ENCODE peak calls at places on chromosomes 3 and 15, in six cellular contexts. J is HCT116, C is BJ, X is psoas muscle, V is heart right ventricle, F is adrenal gland. L is an unnamed sample.

GRCh38 chr3:23017800-23018199 is 185.3 kb upstream of the UBE2E2 start:
- DNase-seq in J (no peak), F (no peak), C (no peak), X (no peak), V (no peak), L (no peak)

GRCh38 chr3:45958333-45958791 is 15.1 kb downstream of the CXCR6 start:
- DNase-seq in F (no peak), V (no peak), C (peak), J (no peak), X (peak), L (no peak)

GRCh38 chr3:331881-332280 is 135.3 kb downstream of the CHL1 start:
- DNase-seq in F (no peak), V (no peak), X (no peak), J (no peak), C (no peak), L (no peak)

GRCh38 chr15:90211440-90212168 is 10.5 kb downstream of the SEMA4B start:
- DNase-seq in X (no peak), C (no peak), F (no peak), J (peak), V (no peak), L (no peak)

GRCh38 chr15:90219421-90220141 is 14.2 kb downstream of the CIB1 start:
- DNase-seq in V (no peak), F (peak), C (no peak), X (peak), J (no peak), L (no peak)

GRCh38 chr3:100957407-100958100 is 35.7 kb downstream of the ABI3BP start:
- DNase-seq in F (no peak), X (no peak), C (peak), J (no peak), V (no peak), L (no peak)

GRCh38 chr15:25237291-25237978 is 201.4 kb downstream of the UBE3A start:
- DNase-seq in V (no peak), C (no peak), X (peak), F (no peak), J (no peak), L (no peak)

GRCh38 chr3:44584646-44585501 is at the start of gene ZNF660:
- DNase-seq in V (peak), J (no peak), X (peak), F (peak), C (no peak), L (peak)

GRCh38 chr3:178658694-178659315 is 122.6 kb downstream of the KCNMB2 start:
- DNase-seq in F (no peak), V (no peak), C (no peak), X (no peak), J (no peak), L (no peak)

GRCh38 chr3:76044601-76045600 is 259.6 kb upstream of the ZNF717 start:
- DNase-seq in X (no peak), C (no peak), F (peak), J (no peak), V (no peak), L (peak)

GRCh38 chr3:111851511-111851954 is 7.5 kb upstream of the PHLDB2 start:
- DNase-seq in V (no peak), F (peak), J (peak), C (peak), X (no peak), L (no peak)

GRCh38 chr3:50388021-50388719 is 28.8 kb upstream of the TMEM115 start:
- DNase-seq in X (no peak), C (no peak), V (no peak), F (no peak), J (no peak), L (no peak)

GRCh38 chr3:11211531-11212300 is 57.4 kb downstream of the HRH1 start:
- DNase-seq in V (no peak), C (no peak), F (no peak), J (no peak), X (no peak), L (no peak)

GRCh38 chr15:78420220-78420619 is 17.8 kb upstream of the IREB2 start:
- DNase-seq in C (no peak), J (no peak), V (no peak), X (no peak), F (no peak), L (no peak)

GRCh38 chr3:13559751-13560540 is 11.0 kb downstream of the FBLN2 start:
- DNase-seq in C (no peak), J (no peak), V (peak), F (no peak), X (peak), L (peak)

GRCh38 chr3:152174876-152175575 is 93.7 kb upstream of the MBNL1 start:
- DNase-seq in J (no peak), X (no peak), V (no peak), F (no peak), C (no peak), L (no peak)

GRCh38 chr3:48930590-48930989 is 11.9 kb downstream of the ARIH2 start:
- DNase-seq in C (no peak), F (no peak), J (no peak), X (no peak), V (no peak), L (no peak)

GRCh38 chr15:24954783-24955548 is at the start of the genes SNRPN and SNURF:
- DNase-seq in J (no peak), F (peak), V (peak), C (no peak), X (peak), L (peak)

GRCh38 chr15:49686626-49687025 is 65.8 kb downstream of the DTWD1 start:
- DNase-seq in F (no peak), V (no peak), C (no peak), X (no peak), J (no peak), L (no peak)

GRCh38 chr15:35054380-35054779 is 30.7 kb downstream of the NANOGP8 start:
- DNase-seq in X (no peak), C (no peak), F (no peak), J (no peak), V (no peak), L (no peak)

GRCh38 chr3:5187152-5187919 is at the start of gene EDEM1:
- DNase-seq in V (peak), F (peak), C (peak), X (peak), J (peak), L (peak)

GRCh38 chr3:184562875-184563568 is 1.4 kb downstream of the EPHB3 start:
- DNase-seq in C (no peak), J (no peak), V (no peak), F (no peak), X (no peak), L (no peak)

GRCh38 chr3:30124435-30125390 is 481.7 kb upstream of the TGFBR2 start:
- DNase-seq in C (no peak), J (no peak), V (peak), X (no peak), F (peak), L (peak)

GRCh38 chr3:111874177-111874820 is 15.2 kb downstream of the PHLDB2 start:
- DNase-seq in F (peak), C (no peak), V (no peak), X (no peak), J (peak), L (no peak)

GRCh38 chr15:74752486-74753395 is 4.1 kb downstream of the CYP1A2 start:
- DNase-seq in V (no peak), F (no peak), X (no peak), J (no peak), C (peak), L (no peak)

GRCh38 chr3:10242182-10243065 is 5.8 kb upstream of the TATDN2 start:
- DNase-seq in X (no peak), V (peak), J (no peak), F (no peak), C (peak), L (peak)

GRCh38 chr15:60605879-60606304 is 127.0 kb upstream of the ICE2 start:
- DNase-seq in V (peak), C (peak), J (no peak), F (peak), X (no peak), L (peak)

GRCh38 chr3:42009456-42009855 is 47.6 kb upstream of the ULK4 start:
- DNase-seq in V (no peak), X (no peak), C (no peak), F (no peak), J (no peak), L (no peak)

GRCh38 chr15:28125673-28126651 is 26.8 kb upstream of the OCA2 start:
- DNase-seq in J (peak), V (peak), C (no peak), F (no peak), X (no peak), L (no peak)

GRCh38 chr3:71512000-71512399 is 71.5 kb downstream of the FOXP1 start:
- DNase-seq in J (no peak), X (no peak), F (no peak), C (no peak), V (no peak), L (no peak)

GRCh38 chr3:144810150-144810549 is 838.5 kb downstream of the DIPK2A start:
- DNase-seq in J (no peak), X (no peak), C (no peak), F (no peak), V (no peak), L (no peak)

GRCh38 chr3:33099109-33099645 is 2.2 kb upstream of the GLB1 start:
- DNase-seq in V (no peak), F (no peak), X (no peak), C (no peak), J (no peak), L (no peak)

GRCh38 chr15:95448531-95449210 is 881.8 kb upstream of the NR2F2 start:
- DNase-seq in C (peak), J (no peak), V (no peak), X (no peak), F (no peak), L (no peak)

GRCh38 chr3:117886147-117886546 is 1148.5 kb downstream of the IGSF11 start:
- DNase-seq in J (no peak), X (no peak), V (no peak), F (no peak), C (no peak), L (no peak)

GRCh38 chr3:32009101-32009500 is 27.6 kb downstream of the ZNF860 start:
- DNase-seq in V (no peak), X (no peak), C (no peak), F (no peak), J (no peak), L (no peak)

GRCh38 chr15:91751611-91752010 is 101.9 kb upstream of the SLCO3A1 start:
- DNase-seq in X (no peak), J (no peak), C (no peak), F (no peak), V (no peak), L (no peak)

GRCh38 chr3:8452112-8452511 is 49.5 kb upstream of the LMCD1 start:
- DNase-seq in V (no peak), F (no peak), X (no peak), C (no peak), J (no peak), L (no peak)

GRCh38 chr3:126129408-126129891 is 45.5 kb upstream of the SLC41A3 start:
- DNase-seq in F (peak), J (no peak), C (no peak), V (peak), X (peak), L (peak)

GRCh38 chr3:180250172-180250571 is 213.4 kb upstream of the PEX5L start:
- DNase-seq in V (no peak), F (no peak), C (no peak), X (no peak), J (no peak), L (no peak)

GRCh38 chr3:170876537-170876936 is 6.5 kb upstream of the RPL22L1 start:
- DNase-seq in C (no peak), X (no peak), V (no peak), F (no peak), J (no peak), L (no peak)
- TF ChIP-seq CTCF in C (no peak), X (no peak), V (no peak), F (no peak), J (no peak), L (no peak)

GRCh38 chr15:57592836-57593420 is 1.2 kb downstream of the MYZAP start:
- DNase-seq in J (no peak), X (no peak), V (no peak), C (no peak), F (peak), L (no peak)
- H3K4me3 ChIP-seq in J (no peak), X (peak), V (peak), C (no peak), F (peak), L (peak)

GRCh38 chr3:148718982-148719862 is 21.5 kb downstream of the AGTR1 start:
- DNase-seq in V (no peak), J (peak), X (no peak), C (no peak), F (no peak), L (no peak)
- TF ChIP-seq CTCF in V (peak), J (peak), X (peak), C (peak), F (peak), L (peak)

GRCh38 chr15:61835029-61835428 is 225.2 kb downstream of the VPS13C start:
- DNase-seq in F (no peak), V (no peak), J (no peak), C (no peak), X (no peak), L (no peak)
- H3K4me3 ChIP-seq in F (no peak), V (no peak), J (no peak), C (no peak), X (peak), L (no peak)

DNA sequence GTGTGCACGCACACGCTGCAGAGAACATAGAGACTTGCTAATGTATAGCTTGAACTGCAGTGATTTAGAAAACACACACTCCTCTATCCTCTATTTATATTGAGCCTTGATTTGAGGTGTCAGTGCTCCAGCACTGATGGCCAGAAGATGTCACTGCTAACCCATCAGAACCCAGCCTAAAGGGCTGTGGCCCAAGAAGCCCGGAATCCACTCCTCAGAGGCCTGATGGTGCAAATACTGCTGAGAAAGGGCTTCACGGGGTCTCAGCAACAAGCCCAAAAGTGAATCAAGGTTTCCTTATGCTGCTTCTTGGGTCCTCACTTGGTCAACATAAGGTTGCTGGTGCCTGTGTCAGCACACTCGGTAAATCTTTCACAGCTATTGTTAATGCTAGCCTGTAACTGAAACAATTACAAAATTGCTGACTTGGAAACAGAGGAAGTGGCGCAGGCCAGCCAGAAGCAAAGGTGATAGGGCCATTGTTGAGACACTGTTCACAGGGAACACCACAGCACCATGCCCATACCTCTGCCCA is 60.3 kb downstream of the HEG1 start:
- DNase-seq in F (peak), X (peak), C (no peak), V (peak), J (peak), L (peak)
- TF ChIP-seq CTCF in F (peak), X (peak), C (peak), V (peak), J (peak), L (peak)

DNA sequence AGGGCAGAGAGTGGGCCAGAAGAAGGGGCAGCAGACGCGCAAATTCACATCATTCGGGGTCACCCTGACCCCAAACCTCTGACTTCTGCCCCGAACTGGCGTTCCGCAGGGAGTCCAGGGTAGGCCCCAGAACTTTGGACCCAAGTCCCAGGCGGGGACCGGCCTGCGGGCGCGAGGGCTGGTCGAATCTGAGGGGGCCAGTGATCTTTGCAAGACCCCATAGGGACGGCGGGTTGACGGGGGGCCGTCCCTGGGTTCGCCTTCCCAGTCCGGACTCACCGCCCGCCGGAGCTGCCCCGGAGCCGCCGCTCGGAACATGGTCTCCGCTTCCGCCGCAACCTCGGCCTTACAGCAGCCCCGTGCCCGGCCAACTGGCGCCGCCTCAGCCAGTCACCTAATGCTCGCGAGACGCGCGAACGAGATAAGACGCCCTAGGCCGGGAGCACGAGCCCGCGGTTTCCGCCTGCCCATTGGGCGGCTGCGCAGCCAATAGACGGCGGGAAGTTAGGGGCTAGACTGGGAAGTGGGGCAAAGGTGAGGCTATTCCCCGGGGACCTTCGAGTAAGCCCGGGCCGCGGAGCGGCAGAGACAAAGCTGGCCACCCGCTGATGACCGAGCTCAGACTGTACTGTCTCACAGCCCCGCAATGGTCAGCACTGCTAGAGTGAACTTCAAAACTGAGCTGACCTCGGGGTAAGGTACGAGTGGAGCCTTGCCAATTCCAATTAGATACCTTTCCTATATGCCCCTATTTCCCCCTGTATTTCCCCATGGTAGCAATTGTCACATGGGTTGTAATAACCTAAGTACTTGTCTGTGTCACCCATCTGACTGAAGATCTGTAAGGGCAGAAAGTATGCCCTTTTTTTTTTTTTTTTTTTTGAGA is at the start of gene ETFA:
- DNase-seq in J (peak), X (peak), F (peak), V (peak), C (peak), L (peak)
- H3K4me3 ChIP-seq in J (peak), X (peak), F (peak), V (peak), C (peak), L (peak)

DNA sequence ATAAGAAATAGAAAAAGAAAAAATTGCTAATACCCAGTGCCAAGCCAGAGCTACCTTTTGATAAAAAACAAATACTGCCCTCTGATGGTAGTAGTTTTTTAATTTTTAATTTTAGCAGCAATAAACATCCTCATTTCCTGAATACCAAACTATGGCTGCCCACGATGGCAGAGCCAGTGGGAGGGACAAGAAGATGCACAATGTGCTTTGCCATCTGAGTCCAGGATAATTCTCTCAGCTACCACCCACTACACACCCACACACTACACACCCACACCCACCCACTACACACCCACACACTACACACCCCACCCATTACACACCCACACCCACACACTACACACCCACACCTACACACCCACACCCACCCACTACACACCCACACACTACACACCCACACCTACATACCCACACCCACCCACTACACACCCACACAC is 17.8 kb downstream of the CEP19 start:
- DNase-seq in V (no peak), J (no peak), C (no peak), X (no peak), F (no peak), L (no peak)
- TF ChIP-seq CTCF in V (peak), J (no peak), C (no peak), X (no peak), F (no peak), L (no peak)

DNA sequence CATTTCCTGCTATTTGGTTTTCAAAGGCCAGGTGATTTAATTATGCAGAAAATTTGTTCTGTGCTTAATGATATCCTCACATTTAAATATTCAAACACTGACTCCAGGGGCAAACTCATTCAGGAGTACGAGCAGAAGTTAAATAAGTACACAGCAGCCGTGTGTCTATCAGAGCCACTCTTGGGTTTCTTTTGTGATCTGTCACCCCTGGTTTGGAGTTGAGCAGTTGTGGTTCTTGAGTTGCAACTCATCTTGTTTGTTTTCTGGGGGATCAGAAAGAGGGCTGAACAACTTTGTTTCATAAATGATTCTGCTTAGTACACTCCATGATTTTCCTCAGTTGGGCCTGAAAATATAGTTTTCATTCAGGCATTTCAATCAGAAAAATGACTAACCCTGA is 25.7 kb upstream of the PPP4R2 start:
- DNase-seq in F (no peak), J (no peak), C (no peak), X (no peak), V (no peak), L (no peak)
- H3K4me3 ChIP-seq in F (no peak), J (no peak), C (no peak), X (no peak), V (no peak), L (no peak)

DNA sequence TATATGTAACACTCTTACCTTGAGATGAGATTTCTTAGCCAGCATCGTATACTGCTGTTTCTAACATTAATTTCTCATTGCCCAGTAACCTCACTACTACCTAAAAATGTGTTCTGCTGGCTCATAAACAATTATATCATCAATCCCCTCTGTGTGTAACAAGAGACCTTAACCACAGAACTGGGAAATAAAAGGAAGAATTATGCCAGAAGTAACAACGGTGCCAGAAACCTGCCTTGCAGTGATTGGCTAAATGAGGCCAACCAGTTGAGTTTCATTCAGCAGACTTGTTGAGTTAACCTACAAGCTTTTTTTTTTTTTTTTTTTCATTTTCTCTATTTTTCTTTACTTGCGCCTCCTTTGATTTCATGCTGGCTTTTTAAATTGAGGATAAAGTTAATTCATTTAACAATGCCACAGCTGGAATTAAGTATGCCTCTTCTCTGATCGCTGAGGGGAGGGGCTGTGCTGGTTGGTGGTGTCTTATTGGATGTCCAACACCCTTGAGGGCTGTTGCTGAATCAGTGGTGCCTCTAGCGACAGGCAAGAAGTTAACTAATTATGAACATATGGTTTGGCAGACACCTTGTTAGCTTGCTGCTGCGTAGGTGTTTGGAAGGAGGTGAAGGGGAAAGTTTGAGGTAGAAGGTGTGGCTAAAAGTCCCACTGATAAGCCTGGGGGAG is 30.0 kb upstream of the GMNC start:
- DNase-seq in X (no peak), J (no peak), C (no peak), V (no peak), F (no peak), L (no peak)
- TF ChIP-seq CTCF in X (no peak), J (no peak), C (no peak), V (no peak), F (no peak), L (no peak)

L was measured in heart left ventricle.